ENCODE peak calls at places on chromosome 10, in seven cellular contexts. R is mesendoderm; Q is CD4-positive, CD25-positive, alpha-beta regulatory T cell; T is vagina; P is A549; C is ovary; U is lower lobe of right lung. J is an unnamed sample.
A peak's percentile ranks its signal among the peaks of the same experiment; 100 is the strongest.

GRCh38 chr10:28248092-28248491 is 54.8 kb downstream of the MPP7 start:
- DNase-seq in P (no peak), U (peak; percentile 46), C (no peak), Q (no peak), T (no peak), R (no peak), J (no peak)

GRCh38 chr10:119026301-119027110 is 3.0 kb upstream of the NANOS1 start:
- DNase-seq in Q (no peak), R (no peak), U (no peak), C (no peak), T (no peak), P (no peak), J (no peak)

GRCh38 chr10:86141896-86142295 is 224.7 kb downstream of the GRID1 start:
- DNase-seq in Q (no peak), T (no peak), P (no peak), R (no peak), C (no peak), U (no peak), J (no peak)

GRCh38 chr10:114087655-114088054 is 44.0 kb downstream of the ADRB1 start:
- DNase-seq in T (no peak), C (no peak), P (no peak), U (no peak), Q (no peak), R (peak; percentile 16), J (no peak)

GRCh38 chr10:49260636-49261296 is 38.2 kb upstream of the C10orf71 start:
- DNase-seq in T (no peak), U (no peak), P (no peak), C (no peak), R (no peak), Q (no peak), J (no peak)

GRCh38 chr10:129652021-129652420 is 185.0 kb downstream of the MGMT start:
- DNase-seq in Q (no peak), P (no peak), C (no peak), R (no peak), U (no peak), T (peak; percentile 62), J (no peak)

GRCh38 chr10:104353325-104354048 is at the start of gene CFAP58:
- DNase-seq in U (peak; percentile 95), R (peak; percentile 98), Q (peak; percentile 90), C (peak; percentile 97), P (peak; percentile 85), T (peak; percentile 96), J (peak; percentile 91)

GRCh38 chr10:87093461-87094372 is 926 bp downstream of the GLUD1 start:
- DNase-seq in Q (peak; percentile 84), U (peak; percentile 80), R (peak; percentile 69), T (no peak), P (peak; percentile 45), C (peak; percentile 70), J (peak; percentile 54)

GRCh38 chr10:5396545-5396944 is 8.1 kb downstream of the TUBAL3 start:
- DNase-seq in T (no peak), R (no peak), U (no peak), P (no peak), C (no peak), Q (no peak), J (no peak)

GRCh38 chr10:97463363-97464132 is 17.6 kb downstream of the ZDHHC16 start:
- DNase-seq in Q (peak; percentile 53), C (no peak), U (no peak), T (no peak), P (peak; percentile 63), R (peak; percentile 83), J (peak; percentile 50)

GRCh38 chr10:60271319-60272040 is 118.2 kb downstream of the ANK3 start:
- DNase-seq in C (no peak), U (no peak), T (no peak), Q (no peak), R (no peak), P (no peak), J (no peak)

GRCh38 chr10:78977761-78978305 is 90.9 kb upstream of the ZMIZ1 start:
- DNase-seq in T (peak; percentile 96), C (peak; percentile 67), R (peak; percentile 48), U (peak; percentile 62), P (no peak), Q (no peak), J (no peak)

GRCh38 chr10:102220612-102221011 is 5.5 kb upstream of the ELOVL3 start:
- DNase-seq in T (no peak), U (no peak), R (no peak), P (no peak), Q (no peak), C (no peak), J (no peak)

GRCh38 chr10:116526219-116526618 is 19.5 kb upstream of the PNLIP start:
- DNase-seq in R (no peak), P (no peak), Q (no peak), U (no peak), T (no peak), C (no peak), J (no peak)

GRCh38 chr10:68550747-68551411 is 9.3 kb upstream of the TET1 start:
- DNase-seq in Q (peak; percentile 73), T (no peak), U (no peak), P (peak; percentile 70), R (peak; percentile 96), C (no peak), J (peak; percentile 39)

GRCh38 chr10:77391605-77392235 is 245.9 kb downstream of the KCNMA1 start:
- DNase-seq in T (no peak), R (peak; percentile 94), U (peak; percentile 67), P (peak; percentile 74), C (peak; percentile 77), Q (peak; percentile 7), J (no peak)

GRCh38 chr10:86648706-86649426 is 5.5 kb upstream of the OPN4 start:
- DNase-seq in R (no peak), Q (no peak), T (peak; percentile 84), P (peak; percentile 40), C (no peak), U (no peak), J (no peak)

GRCh38 chr10:119371704-119372663 is 164.6 kb downstream of the GRK5 start:
- DNase-seq in T (no peak), Q (no peak), C (no peak), P (no peak), U (no peak), R (no peak), J (no peak)

GRCh38 chr10:93296151-93296550 is 186.0 kb downstream of the MYOF start:
- DNase-seq in C (no peak), T (no peak), P (no peak), Q (no peak), U (no peak), R (no peak), J (no peak)

GRCh38 chr10:93300518-93300917 is 181.6 kb downstream of the MYOF start:
- DNase-seq in C (no peak), R (no peak), Q (no peak), T (no peak), P (no peak), U (no peak), J (no peak)

GRCh38 chr10:93300981-93301380 is 181.2 kb downstream of the MYOF start:
- DNase-seq in Q (no peak), P (no peak), R (no peak), U (no peak), C (no peak), T (no peak), J (no peak)

GRCh38 chr10:93299195-93299594 is 182.9 kb downstream of the MYOF start:
- DNase-seq in U (no peak), P (no peak), C (no peak), R (peak; percentile 42), T (no peak), Q (no peak), J (no peak)

GRCh38 chr10:93299606-93300353 is 182.4 kb downstream of the MYOF start:
- DNase-seq in C (no peak), U (no peak), R (no peak), T (no peak), Q (no peak), P (no peak), J (no peak)
- H3K4me3 ChIP-seq in C (no peak overlapping the region), U (no peak overlapping the region), R (no peak overlapping the region), T (no peak overlapping the region), Q (no peak overlapping the region), P (no peak overlapping the region), J (no peak overlapping the region)

GRCh38 chr10:59072038-59072437 is 104.4 kb upstream of the PHYHIPL start:
- DNase-seq in Q (no peak), P (no peak), T (no peak), C (no peak), R (no peak), U (no peak), J (no peak)
- H3K4me1 ChIP-seq in Q (no peaks in the 10 kb centered on the region), P (peaks cover 19% of the 10 kb centered on the region), T (no peaks in the 10 kb centered on the region), C (no peaks in the 10 kb centered on the region), R (no peaks in the 10 kb centered on the region), U (no peaks in the 10 kb centered on the region), J (no peaks in the 10 kb centered on the region)

GRCh38 chr10:17067549-17068264 is 61.9 kb downstream of the CUBN start:
- DNase-seq in R (no peak), U (no peak), T (no peak), C (no peak), P (no peak), Q (no peak), J (no peak)

GRCh38 chr10:17066801-17067200 is 62.8 kb downstream of the CUBN start:
- DNase-seq in P (no peak), T (no peak), Q (no peak), C (no peak), R (no peak), U (no peak), J (no peak)

GRCh38 chr10:17066000-17066399 is 63.6 kb downstream of the CUBN start:
- DNase-seq in T (no peak), U (no peak), R (no peak), P (no peak), Q (no peak), C (no peak), J (no peak)

GRCh38 chr10:17064435-17064834 is 65.2 kb downstream of the CUBN start:
- DNase-seq in P (no peak), T (no peak), U (no peak), R (no peak), Q (no peak), C (no peak), J (no peak)

GRCh38 chr10:17065273-17065672 is 64.3 kb downstream of the CUBN start:
- DNase-seq in U (no peak), T (no peak), Q (no peak), P (no peak), C (no peak), R (no peak), J (no peak)
- H3K4me3 ChIP-seq in U (no peak overlapping the region), T (no peak overlapping the region), Q (no peak overlapping the region), P (no peak overlapping the region), C (no peak overlapping the region), R (no peak overlapping the region), J (no peak overlapping the region)

DNA sequence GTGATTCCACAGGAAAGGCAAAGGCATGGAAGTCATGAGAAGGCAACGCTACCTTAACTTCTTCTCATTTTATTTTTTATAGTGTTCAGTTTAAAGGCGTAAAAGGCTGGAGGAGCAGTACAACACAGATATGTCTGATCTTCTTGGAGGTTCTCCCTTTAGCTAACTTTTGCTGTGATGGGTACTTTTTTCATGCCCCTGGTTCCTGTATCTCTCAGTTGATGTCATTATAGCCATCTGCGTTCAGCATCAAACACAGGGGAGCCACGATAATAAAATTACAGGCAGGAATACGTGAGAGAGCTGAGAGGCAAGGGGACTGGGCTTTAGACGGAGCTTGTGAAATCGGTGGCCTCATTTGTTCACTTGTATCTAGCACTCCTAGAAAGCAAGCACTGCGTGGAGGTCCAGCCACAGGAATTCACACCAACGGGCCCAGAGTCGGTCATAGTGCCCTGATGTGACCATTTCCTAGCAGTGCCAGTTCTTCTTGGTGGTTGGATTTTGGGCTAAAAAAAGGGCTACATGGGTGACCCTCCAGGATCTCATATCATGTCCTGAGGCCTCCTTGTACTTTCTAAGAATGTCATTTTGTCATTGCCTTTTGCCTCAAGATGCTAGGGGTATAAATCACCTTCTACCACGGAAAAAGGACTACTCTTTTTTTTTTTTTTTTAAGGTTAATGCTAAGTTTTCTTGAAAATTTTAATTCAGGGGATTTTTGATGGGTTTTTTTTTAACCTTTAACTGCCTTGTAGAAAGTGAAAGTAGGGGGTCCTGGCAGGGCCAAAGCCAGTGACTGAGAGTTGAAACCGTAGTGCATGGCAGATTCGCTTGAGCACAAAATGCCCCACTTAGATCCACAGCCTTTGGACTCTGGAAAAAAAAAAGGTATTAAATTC is 191.5 kb downstream of the CELF2 start:
- DNase-seq in T (no peak), U (no peak), R (no peak), C (no peak), P (no peak), Q (peak; percentile 57), J (peak; percentile 24)
- H3K4me1 ChIP-seq in T (peaks cover 24% of the 10 kb centered on the region), U (peaks cover 41% of the 10 kb centered on the region), R (no peaks in the 10 kb centered on the region), C (peaks cover 2% of the 10 kb centered on the region), P (no peaks in the 10 kb centered on the region), Q (peaks cover 96% of the 10 kb centered on the region), J (peaks cover 99% of the 10 kb centered on the region)

J was measured in CD4-positive, alpha-beta memory T cell.